ENCODE peak calls at places on chromosomes 6 and 20, in six cellular contexts. M is adrenal gland, U is BE2C, J is tibial artery, S is left ventricle myocardium inferior, C is GM23248. P is an unnamed sample.
A peak's percentile ranks its signal among the peaks of the same experiment; 100 is the strongest.

GRCh38 chr6:71510057-71510713 is 221.6 kb downstream of the OGFRL1 start:
- DNase-seq in M (peak; percentile 33), U (no peak), J (peak; percentile 49), S (peak; percentile 28), C (peak; percentile 77), P (peak; percentile 77)

GRCh38 chr20:53875452-53875851 is 194.9 kb downstream of the BCAS1 start:
- DNase-seq in M (no peak), U (no peak), J (no peak), S (peak; percentile 28), C (no peak), P (no peak)

GRCh38 chr20:55953201-55953600 is 52.1 kb downstream of the CBLN4 start:
- DNase-seq in M (no peak), U (no peak), J (no peak), S (no peak), C (no peak), P (no peak)

GRCh38 chr6:163945813-163946212 is 531.3 kb downstream of the QKI start:
- DNase-seq in M (no peak), U (no peak), J (no peak), S (no peak), C (no peak), P (no peak)

GRCh38 chr6:101879782-101880181 is 486.3 kb downstream of the GRIK2 start:
- DNase-seq in M (no peak), U (no peak), J (no peak), S (no peak), C (no peak), P (no peak)

GRCh38 chr6:355373-355772 is 36.2 kb upstream of the IRF4 start:
- DNase-seq in M (no peak), U (no peak), J (no peak), S (no peak), C (no peak), P (no peak)

GRCh38 chr6:53309059-53309896 is 39.5 kb downstream of the ELOVL5 start:
- DNase-seq in M (peak; percentile 31), U (peak; percentile 32), J (no peak), S (no peak), C (peak; percentile 54), P (peak; percentile 77)

GRCh38 chr6:36839819-36840379 is 655 bp upstream of the CPNE5 start:
- DNase-seq in M (peak; percentile 38), U (peak; percentile 68), J (no peak), S (peak; percentile 67), C (peak; percentile 67), P (peak; percentile 35)

GRCh38 chr6:147676468-147676867 is 168.0 kb downstream of the SAMD5 start:
- DNase-seq in M (no peak), U (no peak), J (no peak), S (no peak), C (no peak), P (no peak)

GRCh38 chr6:159577564-159577963 is 115.5 kb downstream of the SOD2 start:
- DNase-seq in M (no peak), U (no peak), J (no peak), S (no peak), C (no peak), P (no peak)

GRCh38 chr6:114342826-114343781 is at the start of gene HS3ST5:
- DNase-seq in M (no peak), U (peak; percentile 90), J (no peak), S (no peak), C (peak; percentile 39), P (peak; percentile 75)

GRCh38 chr6:87993331-87993730 is 54.3 kb upstream of the SPACA1 start:
- DNase-seq in M (no peak), U (no peak), J (no peak), S (no peak), C (no peak), P (no peak)

GRCh38 chr6:90183587-90184333 is 112.9 kb downstream of the BACH2 start:
- DNase-seq in M (no peak), U (no peak), J (no peak), S (no peak), C (no peak), P (no peak)

GRCh38 chr6:85679445-85680123 is 36.9 kb upstream of the SYNCRIP start:
- DNase-seq in M (no peak), U (no peak), J (no peak), S (no peak), C (peak; percentile 47), P (no peak)

GRCh38 chr6:108947114-108947854 is 99.1 kb downstream of the ARMC2 start:
- DNase-seq in M (peak; percentile 28), U (peak; percentile 58), J (peak; percentile 66), S (no peak), C (peak; percentile 79), P (peak; percentile 43)

GRCh38 chr6:36625161-36625919 is 31.2 kb downstream of the SRSF3 start:
- DNase-seq in M (no peak), U (no peak), J (peak; percentile 57), S (no peak), C (peak; percentile 88), P (peak; percentile 89)

GRCh38 chr6:122803056-122803695 is 14.1 kb downstream of the SMPDL3A start:
- DNase-seq in M (peak; percentile 16), U (no peak), J (no peak), S (no peak), C (peak; percentile 30), P (no peak)

GRCh38 chr6:68639826-68640505 is 4.9 kb downstream of the ADGRB3 start:
- DNase-seq in M (no peak), U (no peak), J (no peak), S (no peak), C (no peak), P (no peak)

GRCh38 chr6:55023231-55023630 is 151.1 kb upstream of the HCRTR2 start:
- DNase-seq in M (no peak), U (no peak), J (no peak), S (no peak), C (no peak), P (no peak)

GRCh38 chr20:58650181-58650775 is 805 bp upstream of the STX16 start:
- DNase-seq in M (peak; percentile 20), U (no peak), J (no peak), S (peak; percentile 29), C (peak; percentile 42), P (no peak)

GRCh38 chr6:116443105-116443504 is 18.1 kb upstream of the CALHM6 start:
- DNase-seq in M (no peak), U (no peak), J (no peak), S (no peak), C (peak; percentile 8), P (no peak)

GRCh38 chr6:116436586-116436985 is 24.6 kb upstream of the CALHM6 start:
- DNase-seq in M (no peak), U (no peak), J (no peak), S (no peak), C (no peak), P (no peak)

GRCh38 chr6:116438590-116439448 is 22.4 kb upstream of the CALHM6 start:
- DNase-seq in M (no peak), U (no peak), J (no peak), S (no peak), C (peak; percentile 14), P (no peak)

GRCh38 chr6:116444092-116444491 is 17.1 kb upstream of the CALHM6 start:
- DNase-seq in M (no peak), U (no peak), J (no peak), S (no peak), C (peak; percentile 63), P (no peak)

DNA sequence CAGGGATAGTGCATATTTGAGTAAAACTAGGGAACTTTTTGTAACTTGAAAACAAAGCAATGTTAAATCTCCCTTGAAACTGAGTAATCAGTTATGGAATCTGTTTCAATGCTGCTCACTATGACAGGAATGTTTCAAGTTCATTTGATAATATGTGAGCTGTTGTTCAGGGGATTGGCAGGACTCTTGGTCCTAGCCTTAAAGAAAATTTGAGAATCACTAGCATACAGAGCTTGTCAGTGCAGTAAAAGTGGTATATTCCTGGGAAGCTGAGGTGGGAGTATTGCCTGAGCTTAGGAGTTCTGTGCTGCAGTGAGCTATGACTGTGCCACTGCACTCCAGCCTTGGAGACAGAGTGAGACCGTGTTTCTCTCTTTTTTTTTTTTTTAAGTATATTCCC is 21.6 kb upstream of the CALHM6 start:
- DNase-seq in M (no peak), U (no peak), J (no peak), S (no peak), C (peak; percentile 42), P (no peak)
- H3K4me3 ChIP-seq in M (no peak overlapping the region), U (no peak overlapping the region), J (no peak overlapping the region), S (no peak overlapping the region), C (no peak overlapping the region), P (no peak overlapping the region)

GRCh38 chr6:137362878-137363804 is 131.1 kb downstream of the OLIG3 start:
- DNase-seq in M (no peak), U (no peak), J (no peak), S (no peak), C (no peak), P (no peak)

GRCh38 chr6:137369135-137369534 is 125.1 kb downstream of the OLIG3 start:
- DNase-seq in M (no peak), U (no peak), J (no peak), S (no peak), C (no peak), P (no peak)

GRCh38 chr6:137365648-137366047 is 128.5 kb downstream of the OLIG3 start:
- DNase-seq in M (no peak), U (no peak), J (no peak), S (no peak), C (no peak), P (no peak)

GRCh38 chr6:137361701-137362100 is 132.5 kb downstream of the OLIG3 start:
- DNase-seq in M (no peak), U (no peak), J (no peak), S (no peak), C (no peak), P (no peak)

DNA sequence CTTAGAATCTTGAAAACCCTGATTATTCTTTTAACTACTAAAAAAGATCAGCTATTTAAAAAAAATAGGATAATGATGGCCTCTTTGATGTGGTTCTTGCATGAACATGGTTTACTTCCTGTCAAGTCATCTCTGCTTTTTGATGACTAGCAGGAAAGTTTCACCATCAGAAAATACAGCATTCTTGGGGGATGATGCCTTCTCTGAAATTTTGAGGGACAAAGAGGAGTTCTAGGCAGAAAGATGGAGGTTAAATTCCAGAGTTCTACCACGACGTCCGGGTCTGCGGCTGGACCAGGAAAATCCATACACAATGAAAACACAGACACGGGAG is 130.4 kb downstream of the OLIG3 start:
- DNase-seq in M (no peak), U (no peak), J (no peak), S (no peak), C (peak; percentile 28), P (no peak)
- H3K4me1 ChIP-seq in M (no peaks in the 10 kb centered on the region), U (peaks cover 3% of the 10 kb centered on the region), J (no peaks in the 10 kb centered on the region), S (no peaks in the 10 kb centered on the region), C (no peaks in the 10 kb centered on the region), P (no peaks in the 10 kb centered on the region)

GRCh38 chr20:37567671-37568588 is 40.3 kb upstream of the BLCAP start:
- DNase-seq in M (no peak), U (no peak), J (no peak), S (no peak), C (peak; percentile 12), P (peak; percentile 94)
- H3K27me3 ChIP-seq in M (peaks cover 8% of the 10 kb centered on the region), U (no peaks in the 10 kb centered on the region), J (no peaks in the 10 kb centered on the region), S (peaks cover 97% of the 10 kb centered on the region), C (peaks cover 43% of the 10 kb centered on the region), P (peaks cover 4% of the 10 kb centered on the region)

DNA sequence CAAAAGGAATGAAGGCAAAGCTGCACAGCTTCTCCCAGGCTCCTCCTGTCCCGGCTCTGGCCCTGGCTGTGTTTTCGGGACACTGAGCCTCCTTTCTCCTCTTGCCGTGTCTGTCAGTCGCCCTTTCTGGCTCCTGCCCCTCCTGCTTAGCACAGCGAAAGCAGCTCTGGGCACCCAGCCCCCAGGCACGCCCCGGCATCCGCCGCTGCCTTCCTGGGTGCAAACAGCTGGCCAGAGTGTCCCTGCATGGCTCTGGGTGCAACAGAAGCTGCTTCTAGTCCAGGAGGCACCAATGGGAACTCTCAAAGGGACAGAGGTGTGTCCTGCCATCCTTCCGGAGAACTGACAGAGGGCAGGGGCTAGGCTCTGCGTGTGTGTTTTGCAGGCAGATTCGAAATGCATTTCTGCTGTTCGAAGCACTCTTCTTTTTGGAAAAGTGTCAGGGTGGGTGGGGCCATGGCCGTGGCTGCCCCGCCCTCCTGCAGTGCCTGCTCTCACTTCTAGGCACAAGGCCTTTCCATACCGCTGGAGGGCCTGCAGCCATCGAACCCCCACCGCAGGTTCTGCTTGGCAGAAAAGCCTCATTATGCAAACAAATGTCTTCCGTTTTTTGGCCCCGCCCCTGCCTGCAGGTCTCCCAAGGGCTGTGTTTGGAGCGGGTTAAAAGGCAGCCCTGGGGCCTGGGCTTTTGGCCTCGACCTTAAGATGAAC is 15.5 kb downstream of the COL9A3 start:
- DNase-seq in M (peak; percentile 54), U (peak; percentile 55), J (no peak), S (no peak), C (peak; percentile 21), P (peak; percentile 69)
- H3K4me3 ChIP-seq in M (no peak overlapping the region), U (no peak overlapping the region), J (no peak overlapping the region), S (no peak overlapping the region), C (no peak overlapping the region), P (no peak overlapping the region)

P was measured in SJCRH30.